ENCODE peak calls at places on chromosomes 6 and 20, in nine cellular contexts. E is cardiac muscle cell, Q is psoas muscle, V is neural progenitor cell, J is A549, I is stomach, S is breast epithelium, T is astrocyte, A is tibial artery. U is an unnamed sample. For H3K4me1, the result is how much of the 10 kb centered on the place peaks cover.

GRCh38 chr6:93790976-93791375 is 371.6 kb upstream of the EPHA7 start:
- DNase-seq in E (no peak), Q (no peak), V (no peak), J (no peak), I (no peak), S (no peak), T (no peak), A (no peak), U (no peak)

GRCh38 chr20:51966296-51966971 is 164.1 kb upstream of the SALL4 start:
- DNase-seq in E (peak), Q (no peak), V (peak), J (peak), I (peak), S (no peak), T (peak), A (peak), U (peak)

GRCh38 chr6:131808460-131809269 is 845 bp downstream of the ENPP1 start:
- DNase-seq in E (no peak), Q (no peak), V (peak), J (no peak), I (no peak), S (no peak), T (no peak), A (no peak), U (no peak)

GRCh38 chr6:116015983-116016382 is 44.7 kb downstream of the FRK start:
- DNase-seq in E (no peak), Q (no peak), V (no peak), J (no peak), I (no peak), S (no peak), T (no peak), A (no peak), U (no peak)

GRCh38 chr6:154440422-154441043 is 70.0 kb downstream of the CNKSR3 start:
- DNase-seq in E (no peak), Q (no peak), V (no peak), J (no peak), I (no peak), S (no peak), T (no peak), A (no peak), U (no peak)

GRCh38 chr6:26216886-26217713 is 129.9 kb downstream of the HFE start:
- DNase-seq in E (peak), Q (peak), V (peak), J (no peak), I (peak), S (peak), T (peak), A (peak), U (no peak)

GRCh38 chr6:70371454-70372105 is 41.7 kb upstream of the FAM135A start:
- DNase-seq in E (peak), Q (no peak), V (peak), J (peak), I (no peak), S (no peak), T (peak), A (no peak), U (peak)

GRCh38 chr6:66699385-66699784 is 992.4 kb upstream of the EYS start:
- DNase-seq in E (no peak), Q (no peak), V (no peak), J (no peak), I (no peak), S (no peak), T (no peak), A (no peak), U (no peak)

GRCh38 chr6:34110610-34111009 is 35.3 kb downstream of the GRM4 start:
- DNase-seq in E (no peak), Q (no peak), V (no peak), J (no peak), I (no peak), S (no peak), T (no peak), A (no peak), U (no peak)

GRCh38 chr6:75430631-75431345 is 62.8 kb downstream of the FILIP1 start:
- DNase-seq in E (no peak), Q (no peak), V (no peak), J (no peak), I (no peak), S (no peak), T (no peak), A (no peak), U (no peak)
- H3K4me1 ChIP-seq in E (under half), Q (half or more), V (under half), J (under half), I (under half), S (under half), T (under half), A (half or more), U (under half)

GRCh38 chr6:74574794-74575193 is 631.1 kb downstream of the COL12A1 start:
- DNase-seq in E (peak), Q (no peak), V (peak), J (no peak), I (no peak), S (no peak), T (peak), A (no peak), U (no peak)

GRCh38 chr6:74578339-74578738 is 627.5 kb downstream of the COL12A1 start:
- DNase-seq in E (no peak), Q (no peak), V (no peak), J (no peak), I (no peak), S (no peak), T (peak), A (no peak), U (peak)

GRCh38 chr6:74581681-74582080 is 624.2 kb downstream of the COL12A1 start:
- DNase-seq in E (no peak), Q (no peak), V (no peak), J (no peak), I (no peak), S (no peak), T (no peak), A (no peak), U (no peak)

GRCh38 chr6:74577619-74578018 is 628.2 kb downstream of the COL12A1 start:
- DNase-seq in E (no peak), Q (no peak), V (no peak), J (no peak), I (no peak), S (no peak), T (no peak), A (no peak), U (no peak)

DNA sequence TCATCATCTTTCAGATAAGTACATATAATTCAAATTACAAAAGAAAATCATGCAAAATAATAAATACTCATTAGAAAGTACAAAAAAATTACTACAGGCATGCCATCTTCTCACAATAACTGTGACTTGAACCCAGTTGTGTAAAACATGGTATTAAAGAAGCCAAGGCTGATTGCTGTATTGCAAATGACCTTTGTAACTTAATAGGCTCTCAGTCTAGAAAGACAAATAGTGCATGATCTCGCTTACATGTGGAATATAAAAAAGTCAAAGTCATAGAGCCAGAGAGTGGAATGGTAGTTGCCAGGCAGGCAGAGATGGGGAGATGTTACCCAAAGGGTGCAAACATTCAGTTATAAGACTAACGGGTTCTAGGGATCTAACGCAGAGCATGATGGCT is 626.1 kb downstream of the COL12A1 start:
- DNase-seq in E (no peak), Q (no peak), V (no peak), J (no peak), I (no peak), S (no peak), T (no peak), A (no peak), U (no peak)
- H3K27ac ChIP-seq in E (no peak), Q (no peak), V (no peak), J (no peak), I (no peak), S (no peak), T (no peak), A (no peak), U (no peak)

DNA sequence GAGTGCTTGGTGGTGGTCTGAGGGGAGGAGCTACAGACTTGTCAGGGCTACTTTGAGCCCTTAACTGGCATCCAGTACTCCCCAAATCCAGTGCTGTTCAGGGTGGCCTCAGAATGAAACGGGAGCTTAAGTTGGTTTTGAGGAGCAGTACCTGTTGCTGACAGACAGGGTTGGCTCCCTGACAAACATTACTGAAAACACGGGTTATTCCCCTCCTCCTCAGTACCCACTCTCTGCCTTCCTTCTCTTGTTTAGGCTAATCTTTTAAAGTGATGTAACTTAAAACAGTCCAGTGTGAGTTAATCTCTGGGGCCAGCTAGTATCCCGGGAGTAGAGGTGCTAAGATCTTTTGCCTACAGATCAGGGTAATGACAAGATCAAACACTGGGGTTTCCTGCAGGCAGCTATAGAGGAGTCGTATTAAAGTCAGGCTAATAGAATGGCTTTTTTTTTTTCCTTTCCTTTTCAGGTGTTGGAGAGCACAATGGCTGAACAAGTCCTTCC is 3.7 kb downstream of the TNFAIP3 start:
- DNase-seq in E (no peak), Q (no peak), V (peak), J (no peak), I (no peak), S (no peak), T (no peak), A (no peak), U (peak)
- TF ChIP-seq CTCF in E (no peak), Q (peak), V (peak), J (no peak), I (no peak), S (peak), T (no peak), A (no peak), U (peak)

DNA sequence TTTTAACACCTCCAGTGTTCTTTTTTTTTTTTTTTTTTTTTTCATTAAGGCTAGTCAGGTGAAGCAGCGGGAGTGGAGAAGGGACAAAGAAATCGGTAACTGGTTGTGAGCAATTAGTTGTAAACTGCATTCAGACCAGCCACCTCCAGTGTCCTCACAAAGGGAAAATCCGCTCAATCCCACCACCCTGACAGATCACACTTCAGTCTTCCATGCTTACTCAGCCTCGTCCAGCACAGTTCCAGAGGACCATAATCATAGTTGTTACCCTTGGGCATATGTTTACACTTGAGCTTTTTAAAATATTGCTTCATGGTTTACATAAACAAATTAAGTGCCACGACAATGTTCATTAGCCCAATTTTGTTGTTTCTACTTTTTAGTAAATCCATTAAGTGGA is 10.2 kb downstream of the DYNLRB1 start:
- DNase-seq in E (no peak), Q (no peak), V (no peak), J (no peak), I (no peak), S (no peak), T (no peak), A (no peak), U (no peak)
- H3K4me1 ChIP-seq in E (under half), Q (under half), V (under half), J (half or more), I (half or more), S (under half), T (under half), A (half or more), U (under half)

GRCh38 chr20:33677991-33678431 is 3.8 kb upstream of the NECAB3 start:
- DNase-seq in E (no peak), Q (peak), V (no peak), J (no peak), I (no peak), S (no peak), T (no peak), A (no peak), U (no peak)
- H3K27ac ChIP-seq in E (no peak), Q (no peak), V (no peak), J (no peak), I (no peak), S (no peak), T (no peak), A (no peak), U (no peak)

DNA sequence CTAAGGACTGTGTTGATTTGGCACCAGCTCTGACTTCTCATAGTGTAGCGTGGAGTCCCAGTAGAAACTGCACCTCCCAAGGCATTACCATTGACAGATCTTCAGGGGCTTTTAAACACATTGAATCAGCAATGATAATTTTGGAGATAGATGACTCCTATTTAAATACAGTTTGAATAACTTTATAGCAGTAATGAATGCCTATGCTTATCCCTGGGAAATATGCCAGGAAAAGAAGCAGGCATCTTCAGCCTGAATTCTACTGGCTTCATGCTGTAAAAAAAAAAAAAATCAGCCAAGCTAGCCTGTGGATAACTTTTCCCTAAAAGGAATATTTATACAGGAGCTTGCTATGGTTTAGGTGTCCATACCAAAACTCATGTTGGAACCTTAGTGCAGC is 895.9 kb downstream of the EYS start:
- DNase-seq in E (no peak), Q (no peak), V (no peak), J (no peak), I (no peak), S (no peak), T (no peak), A (no peak), U (no peak)
- TF ChIP-seq CTCF in E (no peak), Q (no peak), V (no peak), J (no peak), I (no peak), S (no peak), T (no peak), A (no peak), U (no peak)

DNA sequence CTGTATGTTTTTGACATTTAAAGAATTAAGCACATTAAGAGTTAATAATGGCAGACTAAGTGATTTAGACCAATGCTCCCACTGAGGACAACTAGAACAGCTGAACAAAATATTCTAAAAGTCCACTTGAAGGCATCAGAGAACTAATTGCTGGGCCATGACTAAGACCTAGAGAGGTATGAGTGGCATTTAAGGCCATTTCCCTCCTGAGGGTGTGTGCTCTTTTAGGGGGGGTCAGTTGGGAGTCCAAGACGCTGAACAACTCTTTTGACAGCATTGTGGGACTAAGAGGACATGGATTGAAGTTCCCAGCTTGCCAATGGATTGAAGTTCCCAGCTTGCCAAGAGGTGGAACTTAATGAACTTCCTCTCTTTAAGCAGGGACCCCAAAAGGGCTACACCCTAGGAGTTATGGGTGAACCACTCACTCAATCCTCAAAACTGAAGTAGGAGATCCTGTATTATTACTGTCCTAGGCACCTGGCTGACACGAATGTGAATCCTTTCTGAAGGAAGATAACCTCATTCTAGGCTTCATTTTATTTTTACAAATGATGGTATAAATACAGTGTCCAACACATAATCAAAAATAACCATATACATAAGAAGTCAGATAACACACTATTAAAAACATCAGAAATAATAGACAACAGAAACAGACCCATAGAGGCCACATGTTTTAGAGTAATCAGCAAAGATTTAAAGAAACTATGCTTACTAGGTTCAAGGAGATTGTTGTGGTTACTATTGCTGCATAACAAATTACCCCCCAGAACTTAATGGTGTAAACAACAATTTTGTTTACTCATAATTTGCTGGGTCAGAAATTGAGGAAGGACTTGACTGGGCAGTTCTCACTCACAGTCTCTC is 175.1 kb downstream of the VEGFA start:
- DNase-seq in E (no peak), Q (no peak), V (no peak), J (no peak), I (no peak), S (no peak), T (peak), A (no peak), U (no peak)
- H3K4me1 ChIP-seq in E (under half), Q (under half), V (under half), J (under half), I (under half), S (under half), T (under half), A (under half), U (under half)

DNA sequence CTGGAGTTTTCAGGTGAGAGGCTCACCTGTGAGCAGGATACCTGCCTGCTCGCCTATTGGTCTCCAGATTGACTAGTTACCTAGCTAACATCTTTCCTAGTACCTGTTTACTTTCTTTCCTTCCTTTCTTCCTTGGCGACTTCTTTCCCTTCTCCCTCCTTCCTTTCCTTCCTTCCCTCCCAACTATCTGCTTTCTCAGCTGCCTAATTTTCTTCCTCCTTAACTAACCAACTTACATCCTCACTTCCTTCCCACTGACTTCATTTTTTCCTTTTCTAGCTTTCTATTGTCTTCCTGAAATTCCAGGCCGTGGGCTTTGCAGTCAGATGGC is 285 bp downstream of the SGK2 start:
- DNase-seq in E (no peak), Q (no peak), V (no peak), J (no peak), I (no peak), S (no peak), T (no peak), A (no peak), U (no peak)
- H3K27ac ChIP-seq in E (peak), Q (no peak), V (no peak), J (peak), I (peak), S (no peak), T (no peak), A (no peak), U (no peak)

U was measured in mammary epithelial cell.